ENCODE peak calls at places on chromosomes 2 and 18, in nine cellular contexts. F is epithelial cell of esophagus; V is fibroblast of mammary gland; O is mucosa of descending colon; W is heart left ventricle; A is psoas muscle; D is colonic mucosa; S is CD4-positive, alpha-beta T cell; G is fibroblast of lung. E is an unnamed sample.

GRCh38 chr2:179243046-179243445 is 21.6 kb downstream of the SESTD1 start:
- DNase-seq in F (peak; percentile 64), V (no peak), O (no peak), W (no peak), A (no peak), D (no peak), S (no peak), G (no peak), E (no peak)

GRCh38 chr2:69565431-69565839 is 78.1 kb downstream of the AAK1 start:
- DNase-seq in F (peak; percentile 43), V (peak; percentile 40), O (peak; percentile 75), W (peak; percentile 44), A (peak; percentile 65), D (peak; percentile 75), S (peak; percentile 46), G (peak; percentile 21), E (no peak)

GRCh38 chr18:36757081-36757480 is 71.7 kb downstream of the TPGS2 start:
- DNase-seq in F (peak; percentile 73), V (peak; percentile 75), O (peak; percentile 35), W (no peak), A (no peak), D (no peak), S (no peak), G (peak; percentile 72), E (peak; percentile 87)

GRCh38 chr2:98637401-98638144 is 29.2 kb downstream of the UNC50 start:
- DNase-seq in F (no peak), V (no peak), O (no peak), W (no peak), A (no peak), D (no peak), S (peak; percentile 25), G (no peak), E (no peak)

GRCh38 chr18:10410472-10411300 is 43.7 kb upstream of the APCDD1 start:
- DNase-seq in F (peak; percentile 35), V (no peak), O (no peak), W (no peak), A (no peak), D (no peak), S (no peak), G (no peak), E (peak; percentile 42)

GRCh38 chr2:225761396-225761795 is 361.9 kb downstream of the NYAP2 start:
- DNase-seq in F (no peak), V (no peak), O (no peak), W (no peak), A (no peak), D (no peak), S (no peak), G (no peak), E (no peak)

GRCh38 chr2:102061962-102062795 is 70.4 kb downstream of the IL1R2 start:
- DNase-seq in F (no peak), V (peak; percentile 98), O (peak; percentile 50), W (peak; percentile 49), A (no peak), D (no peak), S (no peak), G (peak; percentile 84), E (peak; percentile 82)

GRCh38 chr2:26399781-26400376 is 1.8 kb upstream of the DRC1 start:
- DNase-seq in F (no peak), V (no peak), O (no peak), W (no peak), A (no peak), D (no peak), S (no peak), G (no peak), E (no peak)

GRCh38 chr18:23337599-23338444 is 115.3 kb upstream of the RIOK3 start:
- DNase-seq in F (peak; percentile 7), V (peak; percentile 36), O (no peak), W (no peak), A (no peak), D (no peak), S (no peak), G (peak; percentile 73), E (peak; percentile 44)

GRCh38 chr2:204492417-204492816 is 52.9 kb upstream of the PARD3B start:
- DNase-seq in F (no peak), V (no peak), O (no peak), W (no peak), A (no peak), D (no peak), S (no peak), G (no peak), E (no peak)

GRCh38 chr2:236527198-236527640 is 42.4 kb upstream of the ACKR3 start:
- DNase-seq in F (no peak), V (no peak), O (no peak), W (no peak), A (no peak), D (no peak), S (no peak), G (peak; percentile 8), E (no peak)

GRCh38 chr2:170996316-170996715 is 67.3 kb downstream of the GORASP2 start:
- DNase-seq in F (no peak), V (no peak), O (no peak), W (no peak), A (no peak), D (no peak), S (no peak), G (peak; percentile 38), E (no peak)
- TF ChIP-seq CTCF in F (no peak), V (no peak), O (no peak), W (no peak), A (no peak), D (no peak), S (no peak), G (no peak), E (no peak)

DNA sequence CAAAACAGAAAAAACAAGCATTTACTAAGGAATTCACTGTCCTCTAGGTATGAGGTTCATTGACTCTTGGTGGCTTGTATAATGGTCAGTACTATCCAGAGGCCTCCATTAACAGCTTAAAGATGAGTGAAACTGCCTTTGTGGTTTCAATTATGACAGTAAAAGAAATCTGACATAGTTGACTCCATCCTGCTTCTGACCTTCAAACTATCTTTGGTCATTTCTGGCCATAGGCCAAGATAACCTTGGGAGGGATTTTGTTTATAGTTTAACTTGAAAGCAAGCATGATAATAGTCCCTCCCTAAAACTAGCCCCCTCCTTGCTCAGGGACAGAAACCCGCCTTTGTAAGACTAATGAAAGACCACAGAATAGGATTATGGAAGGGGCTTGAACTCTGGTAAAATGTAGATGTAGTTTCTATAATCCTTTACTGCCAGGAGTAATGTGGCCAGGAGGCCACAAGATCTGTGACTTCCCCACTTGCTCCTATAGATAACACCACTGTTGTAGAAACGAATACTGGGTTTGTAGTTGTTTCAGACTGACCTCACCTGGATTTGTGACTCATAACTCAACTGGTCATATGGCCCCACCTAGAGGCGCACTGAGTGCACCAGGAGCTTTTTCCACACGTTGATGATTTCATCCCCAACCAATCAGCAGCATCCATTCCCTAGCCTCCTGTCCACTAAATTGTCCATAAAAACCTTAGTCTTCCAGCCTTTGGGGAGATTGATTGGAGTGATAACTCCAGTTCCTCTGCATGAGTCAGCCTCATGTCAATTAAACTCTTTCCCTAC is 8.6 kb upstream of the PLEKHM3 start:
- DNase-seq in F (peak; percentile 89), V (peak; percentile 56), O (peak; percentile 80), W (no peak), A (no peak), D (peak; percentile 78), S (no peak), G (no peak), E (no peak)
- TF ChIP-seq CTCF in F (peak; percentile 66), V (peak; percentile 32), O (no peak), W (peak; percentile 35), A (peak; percentile 32), D (peak; percentile 38), S (peak; percentile 40), G (no peak), E (no peak)

GRCh38 chr2:233060500-233061006 is 411 bp downstream of the INPP5D start:
- DNase-seq in F (no peak), V (no peak), O (no peak), W (no peak), A (no peak), D (no peak), S (no peak), G (no peak), E (no peak)

GRCh38 chr2:233059547-233059796 is 670 bp upstream of the INPP5D start:
- DNase-seq in F (no peak), V (no peak), O (no peak), W (no peak), A (no peak), D (no peak), S (no peak), G (no peak), E (no peak)

GRCh38 chr2:233061007-233061590 is 957 bp downstream of the INPP5D start:
- DNase-seq in F (no peak), V (no peak), O (no peak), W (no peak), A (no peak), D (no peak), S (no peak), G (no peak), E (no peak)

GRCh38 chr2:233058717-233059546 is 1.2 kb upstream of the INPP5D start:
- DNase-seq in F (no peak), V (no peak), O (no peak), W (no peak), A (no peak), D (no peak), S (no peak), G (no peak), E (no peak)

DNA sequence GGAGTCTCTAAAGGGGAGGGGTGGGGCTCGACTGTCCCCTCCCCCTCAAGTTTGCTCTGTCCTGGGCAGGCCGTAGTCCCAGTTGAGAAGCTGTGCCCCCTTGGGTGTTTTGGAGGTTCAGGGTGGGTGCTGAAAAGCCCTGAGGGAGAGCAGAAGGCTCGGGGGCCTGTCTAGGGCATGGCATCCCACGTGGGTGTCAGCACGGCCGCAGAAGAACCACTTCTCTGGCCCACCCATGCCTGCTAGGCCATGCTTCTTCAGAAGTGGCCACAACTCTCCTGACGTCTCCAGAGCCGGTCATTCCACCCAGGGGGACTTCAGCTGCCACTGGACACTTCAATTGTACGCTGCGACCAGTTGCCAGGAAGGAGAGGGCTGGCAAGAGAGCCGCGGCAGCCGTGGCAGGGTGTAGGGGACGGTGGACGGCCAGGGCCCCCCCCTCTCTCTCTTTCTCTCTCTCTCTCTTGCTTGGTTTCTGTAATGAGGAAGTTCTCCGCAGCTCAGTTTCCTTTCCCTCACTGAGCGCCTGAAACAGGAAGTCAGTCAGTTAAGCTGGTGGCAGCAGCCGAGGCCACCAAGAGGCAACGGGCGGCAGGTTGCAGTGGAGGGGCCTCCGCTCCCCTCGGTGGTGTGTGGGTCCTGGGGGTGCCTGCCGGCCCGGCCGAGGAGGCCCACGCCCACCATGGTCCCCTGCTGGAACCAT is at the start of gene INPP5D:
- DNase-seq in F (no peak), V (no peak), O (peak; percentile 57), W (peak; percentile 71), A (peak; percentile 65), D (peak; percentile 53), S (peak; percentile 66), G (no peak), E (no peak)
- TF ChIP-seq CTCF in F (no peak), V (no peak), O (no peak), W (no peak), A (no peak), D (no peak), S (no peak), G (no peak), E (no peak)

DNA sequence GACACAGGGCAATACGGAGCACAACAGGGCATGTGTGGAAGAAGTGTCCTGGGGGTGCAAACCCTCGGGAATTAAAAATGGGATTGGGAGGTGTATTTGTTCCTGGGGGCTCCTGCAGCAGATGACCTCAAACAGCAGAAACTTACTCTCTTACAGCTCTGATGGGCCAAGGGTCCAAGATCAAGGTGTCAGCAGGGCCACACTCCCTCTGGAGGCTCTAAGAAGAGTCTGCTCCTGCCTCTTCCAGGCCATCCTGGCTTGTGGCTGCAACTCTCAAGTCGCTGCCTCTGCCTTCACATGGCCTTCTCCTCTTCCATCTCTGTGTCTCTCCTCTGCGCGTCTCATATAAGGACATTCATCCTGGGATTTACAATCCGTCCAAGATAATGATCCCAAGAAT is 12.4 kb upstream of the SPATA3 start:
- DNase-seq in F (no peak), V (no peak), O (no peak), W (no peak), A (no peak), D (no peak), S (no peak), G (no peak), E (no peak)
- TF ChIP-seq CTCF in F (no peak), V (no peak), O (no peak), W (no peak), A (no peak), D (no peak), S (no peak), G (no peak), E (no peak)

E was measured in AG10803.